ENCODE peak calls at places on chromosomes 5 and 9, in six cellular contexts. One of them, this sample, is unnamed.

GRCh38 chr9:129178983-129179382 is 922 bp upstream of the IER5L start:
- DNase-seq in right cardiac atrium: no peak
- DNase-seq in adipocyte: no peak
- DNase-seq in HepG2: no peak
- DNase-seq in GM23248: no peak
- DNase-seq in endothelial cell of umbilical vein: no peak
- DNase-seq in this sample: no peak

GRCh38 chr5:149358294-149358651 is 427 bp downstream of the PCYOX1L start:
- DNase-seq in right cardiac atrium: peak; percentile 53
- DNase-seq in adipocyte: peak; percentile 42
- DNase-seq in HepG2: no peak
- DNase-seq in GM23248: peak; percentile 46
- DNase-seq in endothelial cell of umbilical vein: no peak
- DNase-seq in this sample: no peak

GRCh38 chr5:164013077-164013670 is 507.8 kb downstream of the MAT2B start:
- DNase-seq in right cardiac atrium: peak; percentile 20
- DNase-seq in adipocyte: peak; percentile 87
- DNase-seq in HepG2: peak; percentile 45
- DNase-seq in GM23248: peak; percentile 64
- DNase-seq in endothelial cell of umbilical vein: peak; percentile 88
- DNase-seq in this sample: no peak

GRCh38 chr9:83937861-83938455 is 16.7 kb upstream of the KIF27 start:
- DNase-seq in right cardiac atrium: no peak
- DNase-seq in adipocyte: peak; percentile 92
- DNase-seq in HepG2: peak; percentile 68
- DNase-seq in GM23248: peak; percentile 74
- DNase-seq in endothelial cell of umbilical vein: peak; percentile 70
- DNase-seq in this sample: no peak

GRCh38 chr5:76298852-76299251 is 104.2 kb upstream of the IQGAP2 start:
- DNase-seq in right cardiac atrium: no peak
- DNase-seq in adipocyte: no peak
- DNase-seq in HepG2: no peak
- DNase-seq in GM23248: no peak
- DNase-seq in endothelial cell of umbilical vein: no peak
- DNase-seq in this sample: no peak

GRCh38 chr9:114407889-114408288 is 20.1 kb upstream of the AKNA start:
- DNase-seq in right cardiac atrium: no peak
- DNase-seq in adipocyte: no peak
- DNase-seq in HepG2: no peak
- DNase-seq in GM23248: no peak
- DNase-seq in endothelial cell of umbilical vein: no peak
- DNase-seq in this sample: no peak

GRCh38 chr5:14213253-14213652 is 70.1 kb downstream of the TRIO start:
- DNase-seq in right cardiac atrium: no peak
- DNase-seq in adipocyte: no peak
- DNase-seq in HepG2: no peak
- DNase-seq in GM23248: peak; percentile 67
- DNase-seq in endothelial cell of umbilical vein: no peak
- DNase-seq in this sample: no peak

GRCh38 chr9:22036866-22037626 is 27.9 kb upstream of the CDKN2B start:
- DNase-seq in right cardiac atrium: no peak
- DNase-seq in adipocyte: peak; percentile 57
- DNase-seq in HepG2: no peak
- DNase-seq in GM23248: peak; percentile 40
- DNase-seq in endothelial cell of umbilical vein: no peak
- DNase-seq in this sample: no peak

GRCh38 chr9:15142903-15143534 is 164.0 kb downstream of the TTC39B start:
- DNase-seq in right cardiac atrium: no peak
- DNase-seq in adipocyte: peak; percentile 83
- DNase-seq in HepG2: peak; percentile 50
- DNase-seq in GM23248: peak; percentile 77
- DNase-seq in endothelial cell of umbilical vein: peak; percentile 72
- DNase-seq in this sample: no peak

GRCh38 chr5:135490245-135491037 is 38.3 kb upstream of the TIFAB start:
- DNase-seq in right cardiac atrium: no peak
- DNase-seq in adipocyte: no peak
- DNase-seq in HepG2: no peak
- DNase-seq in GM23248: no peak
- DNase-seq in endothelial cell of umbilical vein: no peak
- DNase-seq in this sample: no peak

GRCh38 chr9:137459601-137460362 is 648 bp upstream of the NSMF start:
- DNase-seq in right cardiac atrium: peak; percentile 14
- DNase-seq in adipocyte: no peak
- DNase-seq in HepG2: no peak
- DNase-seq in GM23248: no peak
- DNase-seq in endothelial cell of umbilical vein: no peak
- DNase-seq in this sample: no peak

GRCh38 chr5:123937230-123937629 is 425.3 kb downstream of the CSNK1G3 start:
- DNase-seq in right cardiac atrium: peak; percentile 21
- DNase-seq in adipocyte: peak; percentile 82
- DNase-seq in HepG2: peak; percentile 65
- DNase-seq in GM23248: peak; percentile 68
- DNase-seq in endothelial cell of umbilical vein: peak; percentile 68
- DNase-seq in this sample: no peak

DNA sequence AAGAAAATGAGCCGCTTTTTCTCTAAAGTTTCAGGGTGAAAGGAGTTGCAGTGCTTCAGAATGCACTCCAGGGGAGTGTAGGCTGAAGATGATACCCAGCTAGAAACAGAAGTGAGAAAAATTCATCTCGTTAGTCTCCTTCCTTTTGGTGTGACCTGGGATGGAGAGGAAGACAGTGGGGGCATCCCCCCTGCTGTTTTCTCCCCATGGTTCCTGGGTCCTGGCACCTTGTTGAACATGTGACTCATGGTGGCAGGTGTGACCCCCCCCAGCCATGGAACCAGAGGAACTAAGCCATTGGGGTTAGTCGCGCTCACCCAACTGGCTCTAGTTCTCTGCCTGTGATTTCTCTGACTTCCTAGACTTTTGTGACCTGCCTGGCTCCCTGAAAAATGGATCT is 424.6 kb downstream of the CSNK1G3 start:
- DNase-seq in right cardiac atrium: no peak
- DNase-seq in adipocyte: no peak
- DNase-seq in HepG2: no peak
- DNase-seq in GM23248: no peak
- DNase-seq in endothelial cell of umbilical vein: no peak
- DNase-seq in this sample: no peak
- H3K9me3 ChIP-seq in right cardiac atrium: no peaks in the 10 kb centered on the region
- H3K9me3 ChIP-seq in adipocyte: peaks cover 31% of the 10 kb centered on the region
- H3K9me3 ChIP-seq in HepG2: peaks cover 4% of the 10 kb centered on the region
- H3K9me3 ChIP-seq in GM23248: no peaks in the 10 kb centered on the region
- H3K9me3 ChIP-seq in endothelial cell of umbilical vein: no peaks in the 10 kb centered on the region
- H3K9me3 ChIP-seq in this sample: no peaks in the 10 kb centered on the region

GRCh38 chr5:178323541-178323865 is 90.9 kb upstream of the PHYKPL start:
- DNase-seq in right cardiac atrium: no peak
- DNase-seq in adipocyte: no peak
- DNase-seq in HepG2: no peak
- DNase-seq in GM23248: no peak
- DNase-seq in endothelial cell of umbilical vein: no peak
- DNase-seq in this sample: no peak
- H3K9me3 ChIP-seq in right cardiac atrium: no peaks in the 10 kb centered on the region
- H3K9me3 ChIP-seq in adipocyte: peaks cover 8% of the 10 kb centered on the region
- H3K9me3 ChIP-seq in HepG2: no peaks in the 10 kb centered on the region
- H3K9me3 ChIP-seq in GM23248: no peaks in the 10 kb centered on the region
- H3K9me3 ChIP-seq in endothelial cell of umbilical vein: no peaks in the 10 kb centered on the region
- H3K9me3 ChIP-seq in this sample: no peaks in the 10 kb centered on the region

GRCh38 chr5:1216918-1217295 is 8.3 kb upstream of the SLC6A18 start:
- DNase-seq in right cardiac atrium: no peak
- DNase-seq in adipocyte: no peak
- DNase-seq in HepG2: no peak
- DNase-seq in GM23248: no peak
- DNase-seq in endothelial cell of umbilical vein: no peak
- DNase-seq in this sample: no peak
- H3K9me3 ChIP-seq in right cardiac atrium: no peaks in the 10 kb centered on the region
- H3K9me3 ChIP-seq in adipocyte: peaks cover 6% of the 10 kb centered on the region
- H3K9me3 ChIP-seq in HepG2: no peaks in the 10 kb centered on the region
- H3K9me3 ChIP-seq in GM23248: no peaks in the 10 kb centered on the region
- H3K9me3 ChIP-seq in endothelial cell of umbilical vein: no peaks in the 10 kb centered on the region
- H3K9me3 ChIP-seq in this sample: no peaks in the 10 kb centered on the region

GRCh38 chr5:73863911-73864310 is 237.9 kb downstream of the ARHGEF28 start:
- DNase-seq in right cardiac atrium: no peak
- DNase-seq in adipocyte: no peak
- DNase-seq in HepG2: no peak
- DNase-seq in GM23248: no peak
- DNase-seq in endothelial cell of umbilical vein: no peak
- DNase-seq in this sample: no peak
- H3K9me3 ChIP-seq in right cardiac atrium: no peaks in the 10 kb centered on the region
- H3K9me3 ChIP-seq in adipocyte: no peaks in the 10 kb centered on the region
- H3K9me3 ChIP-seq in HepG2: no peaks in the 10 kb centered on the region
- H3K9me3 ChIP-seq in GM23248: no peaks in the 10 kb centered on the region
- H3K9me3 ChIP-seq in endothelial cell of umbilical vein: no peaks in the 10 kb centered on the region
- H3K9me3 ChIP-seq in this sample: no peaks in the 10 kb centered on the region

GRCh38 chr5:173204185-173204979 is 30.6 kb downstream of the NKX2-5 start:
- DNase-seq in right cardiac atrium: no peak
- DNase-seq in adipocyte: peak; percentile 51
- DNase-seq in HepG2: peak; percentile 42
- DNase-seq in GM23248: peak; percentile 61
- DNase-seq in endothelial cell of umbilical vein: peak; percentile 36
- DNase-seq in this sample: no peak

GRCh38 chr5:173198049-173198448 is 37.0 kb downstream of the NKX2-5 start:
- DNase-seq in right cardiac atrium: peak; percentile 33
- DNase-seq in adipocyte: no peak
- DNase-seq in HepG2: no peak
- DNase-seq in GM23248: peak; percentile 15
- DNase-seq in endothelial cell of umbilical vein: no peak
- DNase-seq in this sample: no peak

GRCh38 chr5:173202266-173202875 is 32.6 kb downstream of the NKX2-5 start:
- DNase-seq in right cardiac atrium: no peak
- DNase-seq in adipocyte: no peak
- DNase-seq in HepG2: no peak
- DNase-seq in GM23248: no peak
- DNase-seq in endothelial cell of umbilical vein: no peak
- DNase-seq in this sample: no peak

GRCh38 chr5:173200356-173200755 is 34.6 kb downstream of the NKX2-5 start:
- DNase-seq in right cardiac atrium: no peak
- DNase-seq in adipocyte: no peak
- DNase-seq in HepG2: no peak
- DNase-seq in GM23248: no peak
- DNase-seq in endothelial cell of umbilical vein: no peak
- DNase-seq in this sample: no peak

DNA sequence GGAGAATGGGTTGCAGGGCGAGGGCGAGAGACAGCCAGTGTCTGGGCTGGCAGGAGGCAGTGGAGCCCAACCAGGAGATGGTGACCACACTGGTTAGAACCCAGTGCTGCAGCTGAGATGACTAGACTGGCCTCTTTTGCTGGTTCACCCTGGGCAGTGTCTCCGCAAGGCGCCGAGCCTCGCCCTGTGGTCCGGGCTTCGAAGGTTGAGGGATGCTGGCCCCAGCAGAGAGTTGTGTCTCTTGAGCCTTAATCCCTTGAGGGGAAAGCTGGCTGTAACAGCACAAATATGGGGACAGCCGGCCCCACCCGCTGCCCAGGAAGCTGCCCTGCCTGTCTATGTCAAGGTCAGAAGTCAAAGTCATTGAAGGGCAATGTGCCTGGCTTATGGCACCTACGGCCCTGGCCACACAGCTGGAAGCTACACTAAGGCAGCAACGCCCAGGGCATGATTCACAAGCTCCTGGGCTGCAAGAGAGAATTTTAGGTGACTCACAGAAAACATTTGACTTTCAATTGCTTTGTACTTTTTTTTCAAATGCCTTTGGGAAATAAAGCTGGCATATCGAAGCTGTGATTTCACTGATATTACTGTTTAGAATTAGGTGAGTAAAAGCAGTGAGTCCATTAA is 33.3 kb downstream of the NKX2-5 start:
- DNase-seq in right cardiac atrium: no peak
- DNase-seq in adipocyte: peak; percentile 73
- DNase-seq in HepG2: peak; percentile 34
- DNase-seq in GM23248: peak; percentile 96
- DNase-seq in endothelial cell of umbilical vein: no peak
- DNase-seq in this sample: no peak
- H3K9me3 ChIP-seq in right cardiac atrium: no peaks in the 10 kb centered on the region
- H3K9me3 ChIP-seq in adipocyte: peaks cover 20% of the 10 kb centered on the region
- H3K9me3 ChIP-seq in HepG2: peaks cover 8% of the 10 kb centered on the region
- H3K9me3 ChIP-seq in GM23248: no peaks in the 10 kb centered on the region
- H3K9me3 ChIP-seq in endothelial cell of umbilical vein: no peaks in the 10 kb centered on the region
- H3K9me3 ChIP-seq in this sample: no peaks in the 10 kb centered on the region

GRCh38 chr5:77636423-77637169 is 1.9 kb downstream of the OTP start:
- DNase-seq in right cardiac atrium: no peak
- DNase-seq in adipocyte: no peak
- DNase-seq in HepG2: no peak
- DNase-seq in GM23248: no peak
- DNase-seq in endothelial cell of umbilical vein: no peak
- DNase-seq in this sample: no peak
- H3K9me3 ChIP-seq in right cardiac atrium: no peaks in the 10 kb centered on the region
- H3K9me3 ChIP-seq in adipocyte: peaks cover 11% of the 10 kb centered on the region
- H3K9me3 ChIP-seq in HepG2: no peaks in the 10 kb centered on the region
- H3K9me3 ChIP-seq in GM23248: no peaks in the 10 kb centered on the region
- H3K9me3 ChIP-seq in endothelial cell of umbilical vein: no peaks in the 10 kb centered on the region
- H3K9me3 ChIP-seq in this sample: peaks cover 24% of the 10 kb centered on the region

GRCh38 chr9:70868661-70869652 is 252.5 kb downstream of the TRPM3 start:
- DNase-seq in right cardiac atrium: peak; percentile 40
- DNase-seq in adipocyte: no peak
- DNase-seq in HepG2: no peak
- DNase-seq in GM23248: no peak
- DNase-seq in endothelial cell of umbilical vein: peak; percentile 82
- DNase-seq in this sample: no peak
- H3K9me3 ChIP-seq in right cardiac atrium: no peaks in the 10 kb centered on the region
- H3K9me3 ChIP-seq in adipocyte: no peaks in the 10 kb centered on the region
- H3K9me3 ChIP-seq in HepG2: no peaks in the 10 kb centered on the region
- H3K9me3 ChIP-seq in GM23248: no peaks in the 10 kb centered on the region
- H3K9me3 ChIP-seq in endothelial cell of umbilical vein: no peaks in the 10 kb centered on the region
- H3K9me3 ChIP-seq in this sample: no peaks in the 10 kb centered on the region